ENCODE peak calls at places on chromosome 13, in five cellular contexts. L is GM23248, D is dermis microvascular lymphatic vessel endothelial cell, O is coronary artery, X is nucleus accumbens. Z is an unnamed sample.

GRCh38 chr13:110483386-110483785 is 78.1 kb downstream of the RAB20 start:
- DNase-seq in L (no peak), D (no peak), O (no peak), X (no peak), Z (no peak)

GRCh38 chr13:48778551-48779088 is 124.9 kb downstream of the CYSLTR2 start:
- DNase-seq in L (no peak), D (no peak), O (no peak), X (no peak), Z (no peak)

GRCh38 chr13:30791354-30791921 is 56.1 kb downstream of the ALOX5AP start:
- DNase-seq in L (peak), D (no peak), O (no peak), X (no peak), Z (no peak)

GRCh38 chr13:50106559-50106958 is 91.3 kb downstream of the KCNRG start:
- DNase-seq in L (no peak), D (peak), O (no peak), X (no peak), Z (no peak)

GRCh38 chr13:49248433-49249002 is 793 bp downstream of the CDADC1 start:
- DNase-seq in L (peak), D (peak), O (no peak), X (no peak), Z (no peak)

GRCh38 chr13:82070411-82070810 is 1729.5 kb upstream of the SPRY2 start:
- DNase-seq in L (no peak), D (no peak), O (no peak), X (no peak), Z (no peak)

GRCh38 chr13:110536006-110536693 is 25.4 kb downstream of the RAB20 start:
- DNase-seq in L (no peak), D (no peak), O (no peak), X (no peak), Z (no peak)

GRCh38 chr13:91304740-91305139 is 42.7 kb upstream of the MIR17HG start:
- DNase-seq in L (no peak), D (no peak), O (no peak), X (no peak), Z (no peak)

GRCh38 chr13:113836917-113837553 is 26.8 kb downstream of the GAS6 start:
- DNase-seq in L (peak), D (peak), O (no peak), X (no peak), Z (no peak)

GRCh38 chr13:108917581-108917980 is 288.2 kb downstream of the MYO16 start:
- DNase-seq in L (peak), D (peak), O (no peak), X (no peak), Z (no peak)

GRCh38 chr13:42380420-42381164 is 108.6 kb downstream of the AKAP11 start:
- DNase-seq in L (no peak), D (no peak), O (no peak), X (no peak), Z (no peak)

GRCh38 chr13:40765602-40766001 is 5.4 kb downstream of the MRPS31 start:
- DNase-seq in L (no peak), D (no peak), O (no peak), X (no peak), Z (no peak)

GRCh38 chr13:47484564-47484963 is 516.5 kb downstream of the SUCLA2 start:
- DNase-seq in L (peak), D (no peak), O (no peak), X (no peak), Z (no peak)

GRCh38 chr13:112690242-112690943 is 555 bp downstream of the ATP11A start:
- DNase-seq in L (peak), D (peak), O (peak), X (no peak), Z (no peak)

GRCh38 chr13:46804391-46804815 is 7.4 kb upstream of the ESD start:
- DNase-seq in L (peak), D (peak), O (no peak), X (no peak), Z (no peak)

GRCh38 chr13:106555631-106556328 is 12.2 kb downstream of the ARGLU1 start:
- DNase-seq in L (peak), D (no peak), O (no peak), X (no peak), Z (no peak)

GRCh38 chr13:30408319-30409101 is 13.8 kb upstream of the UBE2L5 start:
- DNase-seq in L (peak), D (peak), O (peak), X (peak), Z (peak)

GRCh38 chr13:26629260-26629659 is 71.8 kb downstream of the WASF3 start:
- DNase-seq in L (peak), D (peak), O (no peak), X (no peak), Z (no peak)

GRCh38 chr13:63517376-63517775 is 2101.7 kb upstream of the PCDH20 start:
- DNase-seq in L (no peak), D (no peak), O (no peak), X (no peak), Z (no peak)

GRCh38 chr13:109744512-109745051 is 41.8 kb downstream of the IRS2 start:
- DNase-seq in L (no peak), D (peak), O (peak), X (peak), Z (no peak)

GRCh38 chr13:83024955-83025594 is 857.2 kb downstream of the SLITRK1 start:
- DNase-seq in L (no peak), D (no peak), O (no peak), X (no peak), Z (no peak)

GRCh38 chr13:44117351-44117750 is 237.6 kb downstream of the LACC1 start:
- DNase-seq in L (peak), D (peak), O (no peak), X (no peak), Z (no peak)

GRCh38 chr13:75492389-75492788 is 10.4 kb upstream of the TBC1D4 start:
- DNase-seq in L (peak), D (no peak), O (no peak), X (no peak), Z (no peak)

GRCh38 chr13:99743079-99743478 is 228.5 kb downstream of the ZIC5 start:
- DNase-seq in L (no peak), D (no peak), O (no peak), X (no peak), Z (no peak)

GRCh38 chr13:51585696-51586095 is 1.4 kb downstream of the WDFY2 start:
- DNase-seq in L (peak), D (peak), O (no peak), X (no peak), Z (no peak)

GRCh38 chr13:30044932-30045331 is 194.5 kb upstream of the UBL3 start:
- DNase-seq in L (no peak), D (no peak), O (no peak), X (no peak), Z (no peak)

GRCh38 chr13:29849731-29850212 is 645 bp downstream of the UBL3 start:
- DNase-seq in L (peak), D (peak), O (peak), X (peak), Z (peak)

GRCh38 chr13:21576424-21576823 is 27.5 kb downstream of the MICU2 start:
- DNase-seq in L (peak), D (peak), O (no peak), X (no peak), Z (no peak)